ENCODE peak calls at places on chromosomes 5 and 9, in five cellular contexts. U is H4; N is naive thymus-derived CD8-positive, alpha-beta T cell; J is T-helper 2 cell; P is hippocampal formation. V is an unnamed sample.

GRCh38 chr9:69193685-69194032 is 19.6 kb downstream of the TJP2 start:
- DNase-seq in U (no peak), N (no peak), J (no peak), P (no peak), V (no peak)

GRCh38 chr9:91025856-91026255 is 224.2 kb downstream of the SYK start:
- DNase-seq in U (no peak), N (no peak), J (no peak), P (no peak), V (no peak)

GRCh38 chr9:11702529-11702928 is 990.7 kb upstream of the TYRP1 start:
- DNase-seq in U (no peak), N (no peak), J (no peak), P (no peak), V (no peak)

GRCh38 chr9:117444466-117444865 is 29.6 kb upstream of the ASTN2 start:
- DNase-seq in U (no peak), N (no peak), J (no peak), P (no peak), V (no peak)

GRCh38 chr9:95116002-95116819 is 201.3 kb downstream of the FANCC start:
- DNase-seq in U (peak), N (no peak), J (no peak), P (no peak), V (no peak)

GRCh38 chr5:178063277-178063676 is 50.1 kb upstream of the N4BP3 start:
- DNase-seq in U (no peak), N (no peak), J (no peak), P (no peak), V (no peak)

GRCh38 chr5:73311291-73312110 is 137.1 kb downstream of the FOXD1 start:
- DNase-seq in U (peak), N (no peak), J (no peak), P (no peak), V (peak)

GRCh38 chr9:135920973-135921585 is 13.7 kb upstream of the CAMSAP1 start:
- DNase-seq in U (no peak), N (no peak), J (no peak), P (no peak), V (no peak)

GRCh38 chr5:135553688-135554462 is 18.1 kb upstream of the NEUROG1 start:
- DNase-seq in U (peak), N (no peak), J (no peak), P (no peak), V (no peak)

GRCh38 chr9:127904518-127904887 is 5.1 kb upstream of the ST6GALNAC6 start:
- DNase-seq in U (no peak), N (no peak), J (no peak), P (no peak), V (no peak)

GRCh38 chr5:1555011-1555807 is 31.4 kb upstream of the LPCAT1 start:
- DNase-seq in U (peak), N (no peak), J (no peak), P (no peak), V (no peak)

GRCh38 chr5:124790261-124790894 is 43.9 kb upstream of the ZNF608 start:
- DNase-seq in U (no peak), N (no peak), J (no peak), P (no peak), V (no peak)

GRCh38 chr5:166365164-166365563 is 1926.3 kb upstream of the WWC1 start:
- DNase-seq in U (no peak), N (no peak), J (no peak), P (no peak), V (no peak)

GRCh38 chr9:121703014-121703734 is 51.7 kb downstream of the DAB2IP start:
- DNase-seq in U (no peak), N (no peak), J (no peak), P (no peak), V (no peak)